ENCODE peak calls at places on chromosomes 2 and 18, in six cellular contexts. Q is HFF-Myc; H is right lobe of liver; I is activated CD4-positive, alpha-beta T cell treated with anti-CD3 and anti-CD28 coated beads for 48 hours; S is fibroblast of gingiva; D is lower lobe of right lung. X is an unnamed sample.

GRCh38 chr18:78496095-78496494 is 483.5 kb upstream of the SALL3 start:
- DNase-seq in D (no peak), H (no peak), I (no peak), S (no peak), Q (no peak), X (no peak)

GRCh38 chr2:157813477-157813876 is 62.7 kb downstream of the ACVR1 start:
- DNase-seq in Q (no peak), H (no peak), I (no peak), S (no peak), D (no peak), X (no peak)

GRCh38 chr18:9914584-9915290 is 921 bp downstream of the VAPA start:
- DNase-seq in H (peak; percentile 88), Q (peak; percentile 15), I (peak; percentile 85), D (peak; percentile 89), S (peak; percentile 59), X (peak; percentile 85)

GRCh38 chr2:12071343-12071742 is 324.9 kb downstream of the LPIN1 start:
- DNase-seq in S (no peak), H (no peak), Q (no peak), I (no peak), D (no peak), X (no peak)

GRCh38 chr2:231170058-231170457 is 28.4 kb upstream of the ARMC9 start:
- DNase-seq in I (no peak), Q (peak; percentile 89), D (no peak), S (peak; percentile 84), H (no peak), X (no peak)

GRCh38 chr2:37349376-37349775 is 4.9 kb downstream of the QPCT start:
- DNase-seq in H (no peak), I (no peak), D (no peak), Q (no peak), S (no peak), X (no peak)

GRCh38 chr2:97688062-97688827 is 18.7 kb downstream of the C2orf92 start:
- DNase-seq in D (no peak), H (no peak), Q (no peak), S (no peak), I (no peak), X (no peak)

GRCh38 chr18:32049393-32050161 is 31.0 kb downstream of the RNF125 start:
- DNase-seq in D (peak; percentile 70), H (no peak), I (peak; percentile 51), Q (no peak), S (no peak), X (peak; percentile 41)

GRCh38 chr2:121071058-121071504 is 213.9 kb downstream of the TFCP2L1 start:
- DNase-seq in D (peak; percentile 69), Q (no peak), I (peak; percentile 77), H (peak; percentile 66), S (no peak), X (peak; percentile 78)

GRCh38 chr2:234081970-234082822 is 31.7 kb downstream of the SPP2 start:
- DNase-seq in I (no peak), Q (no peak), H (peak; percentile 91), D (peak; percentile 54), S (no peak), X (peak; percentile 45)

GRCh38 chr2:20584637-20585321 is 66.1 kb downstream of the HS1BP3 start:
- DNase-seq in I (no peak), D (no peak), S (peak; percentile 93), H (peak; percentile 32), Q (peak; percentile 99), X (no peak)

GRCh38 chr2:225004531-225004930 is 37.7 kb downstream of the DOCK10 start:
- DNase-seq in Q (no peak), I (no peak), S (peak; percentile 21), D (no peak), H (no peak), X (no peak)

GRCh38 chr2:50711714-50712113 is 320.2 kb downstream of the NRXN1 start:
- DNase-seq in I (no peak), Q (no peak), H (no peak), D (no peak), S (no peak), X (no peak)

GRCh38 chr2:120722603-120723421 is 12.9 kb upstream of the GLI2 start:
- DNase-seq in Q (no peak), S (peak; percentile 38), D (no peak), H (no peak), I (no peak), X (no peak)

GRCh38 chr18:41265047-41265446 is 690.0 kb upstream of the PIK3C3 start:
- DNase-seq in D (no peak), I (no peak), S (no peak), H (no peak), Q (no peak), X (no peak)

GRCh38 chr2:17857016-17857415 is 21.5 kb upstream of the KCNS3 start:
- DNase-seq in D (no peak), S (no peak), H (no peak), I (no peak), Q (no peak), X (no peak)

GRCh38 chr2:124476291-124476690 is 451.2 kb downstream of the CNTNAP5 start:
- DNase-seq in H (no peak), D (no peak), I (no peak), Q (no peak), S (no peak), X (no peak)

GRCh38 chr18:48330016-48330991 is 78.9 kb downstream of the ZBTB7C start:
- DNase-seq in D (no peak), S (no peak), I (no peak), Q (peak; percentile 42), H (no peak), X (no peak)

GRCh38 chr2:180910831-180911665 is 69.4 kb upstream of the UBE2E3 start:
- DNase-seq in I (no peak), D (no peak), S (no peak), Q (no peak), H (no peak), X (no peak)

GRCh38 chr2:59892398-59892797 is 661.1 kb downstream of the BCL11A start:
- DNase-seq in S (no peak), I (no peak), Q (no peak), H (no peak), D (no peak), X (no peak)

GRCh38 chr2:129914538-129915302 is 64.7 kb upstream of the RAB6C start:
- DNase-seq in H (peak; percentile 56), D (no peak), Q (no peak), I (no peak), S (no peak), X (no peak)